ENCODE peak calls at places on chromosomes 7 and 10, in seven cellular contexts. V is AG04450, Q is uterus, J is NB4, A is psoas muscle, W is tibial nerve, G is GM12865. X is an unnamed sample.

GRCh38 chr10:86946215-86947170 is 10.9 kb downstream of the MMRN2 start:
- DNase-seq in J (no peak), W (no peak), A (peak; percentile 67), Q (peak; percentile 44), V (no peak), G (no peak), X (no peak)

GRCh38 chr10:78811174-78811573 is 257.6 kb upstream of the ZMIZ1 start:
- DNase-seq in A (no peak), V (no peak), W (no peak), J (no peak), Q (no peak), G (no peak), X (no peak)

GRCh38 chr10:70232155-70232858 is 922 bp downstream of the PPA1 start:
- DNase-seq in J (peak; percentile 68), V (no peak), W (peak; percentile 19), G (peak; percentile 42), Q (peak; percentile 40), A (peak; percentile 62), X (peak; percentile 40)

GRCh38 chr7:20647908-20648776 is 32.7 kb downstream of the ABCB5 start:
- DNase-seq in A (no peak), Q (no peak), J (peak; percentile 52), W (no peak), V (no peak), G (peak; percentile 49), X (peak; percentile 41)

GRCh38 chr10:60208676-60209269 is 180.9 kb downstream of the ANK3 start:
- DNase-seq in V (peak; percentile 8), W (no peak), Q (no peak), A (no peak), J (peak; percentile 32), G (peak; percentile 40), X (no peak)

GRCh38 chr7:157822688-157823031 is 485.9 kb downstream of the DNAJB6 start:
- DNase-seq in W (no peak), V (no peak), J (no peak), G (no peak), Q (no peak), A (no peak), X (no peak)

GRCh38 chr7:123351027-123351426 is 151.3 kb upstream of the SLC13A1 start:
- DNase-seq in G (no peak), A (no peak), V (no peak), J (no peak), Q (no peak), W (no peak), X (no peak)

GRCh38 chr10:28393956-28394568 is 91.2 kb upstream of the MPP7 start:
- DNase-seq in V (peak; percentile 34), G (peak; percentile 69), W (peak; percentile 74), J (peak; percentile 58), A (peak; percentile 66), Q (peak; percentile 52), X (peak; percentile 46)

GRCh38 chr10:98664329-98665042 is 217.8 kb upstream of the HPS1 start:
- DNase-seq in J (peak; percentile 59), W (no peak), G (peak; percentile 74), V (no peak), A (no peak), Q (no peak), X (no peak)

GRCh38 chr7:67725437-67725836 is 728.8 kb downstream of the TYW1 start:
- DNase-seq in W (no peak), G (no peak), A (no peak), V (no peak), Q (no peak), J (no peak), X (no peak)

GRCh38 chr10:87619705-87620104 is 40.0 kb upstream of the PAPSS2 start:
- DNase-seq in Q (no peak), V (peak; percentile 34), J (no peak), A (no peak), G (no peak), W (no peak), X (no peak)

GRCh38 chr10:95333997-95334792 is 43.4 kb upstream of the PDLIM1 start:
- DNase-seq in V (peak; percentile 66), G (no peak), W (peak; percentile 46), J (no peak), Q (peak; percentile 81), A (peak; percentile 67), X (no peak)

DNA sequence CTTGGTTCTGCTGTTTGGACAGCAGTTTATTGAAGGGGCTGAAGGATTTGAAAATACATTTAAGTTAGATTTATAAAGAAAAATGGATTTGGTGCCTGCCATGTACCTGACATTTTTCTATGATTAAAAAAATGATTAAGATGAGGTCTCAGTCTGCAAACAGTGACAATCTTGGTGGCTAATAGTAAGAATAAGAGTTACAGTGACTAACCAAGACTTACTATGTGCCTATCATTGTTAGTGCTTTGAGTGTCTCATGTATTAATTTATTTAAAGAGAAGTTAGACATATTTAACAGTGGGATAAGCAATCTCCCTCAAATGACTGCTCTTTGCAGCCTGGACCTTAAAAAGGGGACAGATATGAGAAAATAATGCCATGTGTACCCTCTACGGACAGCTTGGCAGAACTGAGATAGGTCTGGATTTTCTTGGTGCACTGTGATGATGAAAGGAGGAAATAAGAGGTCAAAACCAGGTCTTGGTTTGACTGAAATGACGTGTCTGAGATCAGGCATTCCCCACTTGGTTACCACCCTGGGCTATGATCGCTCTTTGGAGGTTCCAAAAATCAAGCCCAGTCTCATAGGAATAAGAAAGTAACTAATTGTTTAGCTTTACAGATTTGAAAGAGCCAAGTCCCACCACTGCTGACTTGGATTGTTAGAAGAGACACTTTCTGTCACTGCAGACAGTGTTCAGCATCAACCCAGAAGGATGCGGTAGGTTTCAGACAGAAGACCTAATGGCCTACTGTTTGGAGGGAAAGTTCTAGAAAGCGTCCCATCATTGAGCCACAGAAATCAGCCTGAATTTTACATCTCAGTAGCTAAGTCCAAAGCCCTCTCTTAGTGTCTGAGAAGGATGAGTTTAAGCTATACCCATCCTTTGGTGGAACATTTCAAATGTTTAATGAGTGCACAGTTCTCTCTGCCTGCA is 2.1 kb downstream of the CASP7 start:
- DNase-seq in J (no peak), G (peak; percentile 88), Q (no peak), V (no peak), W (no peak), A (no peak), X (no peak)
- H3K4me3 ChIP-seq in J (no peak overlapping the region), G (peak overlapping the region; percentile 87), Q (no peak overlapping the region), V (no peak overlapping the region), W (no peak overlapping the region), A (peak overlapping the region; percentile 88), X (no peak overlapping the region)

GRCh38 chr10:1468777-1469176 is 268.5 kb downstream of the ADARB2 start:
- DNase-seq in Q (no peak), J (no peak), G (no peak), V (no peak), W (no peak), A (no peak), X (no peak)

GRCh38 chr10:1464866-1465265 is 272.5 kb downstream of the ADARB2 start:
- DNase-seq in Q (no peak), A (no peak), J (no peak), W (no peak), G (no peak), V (no peak), X (no peak)

GRCh38 chr10:1465421-1465902 is 271.9 kb downstream of the ADARB2 start:
- DNase-seq in V (no peak), J (no peak), A (no peak), W (no peak), G (peak; percentile 48), Q (no peak), X (no peak)

GRCh38 chr10:1467450-1467849 is 269.9 kb downstream of the ADARB2 start:
- DNase-seq in J (no peak), V (no peak), W (no peak), Q (no peak), A (no peak), G (no peak), X (no peak)

DNA sequence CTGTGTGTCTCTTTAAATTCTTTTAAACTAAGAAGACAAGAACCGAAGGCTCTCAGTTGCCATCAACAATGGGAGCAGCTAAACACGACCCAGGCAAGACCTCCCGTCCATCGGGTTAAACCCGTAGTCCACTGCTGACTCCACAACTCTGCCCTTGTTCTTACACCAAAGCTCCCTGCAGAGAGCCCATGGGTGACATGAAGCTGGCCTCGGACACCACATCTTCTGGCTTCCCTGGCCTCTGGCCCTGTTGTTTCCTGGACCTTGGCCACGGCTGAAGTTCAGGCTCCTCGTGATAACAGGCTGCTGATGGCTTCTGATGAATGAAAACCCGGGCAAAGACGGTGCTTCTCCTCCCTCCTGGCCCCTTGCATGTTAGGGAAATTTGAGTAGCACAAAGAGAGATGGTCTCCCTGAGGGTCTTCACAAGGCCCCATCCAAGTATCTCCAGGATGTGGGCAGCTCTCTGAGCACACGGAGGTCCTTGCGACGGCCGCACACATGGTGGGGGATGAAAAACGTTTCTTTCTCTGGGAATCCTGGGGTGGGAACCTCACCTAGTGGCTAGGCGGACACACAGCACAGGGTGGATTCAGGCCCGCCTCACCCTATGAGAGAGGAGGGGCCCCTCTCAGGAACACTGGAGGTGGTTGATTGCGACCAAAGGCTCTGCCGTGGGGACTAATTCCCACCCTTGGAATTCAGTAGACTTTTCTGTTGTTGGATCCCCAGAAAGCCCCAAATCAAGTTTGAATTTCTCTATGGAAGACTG is 271.1 kb downstream of the ADARB2 start:
- DNase-seq in J (no peak), W (peak; percentile 11), G (no peak), Q (no peak), A (no peak), V (no peak), X (no peak)
- TF ChIP-seq CTCF in J (no peak), W (no peak), G (no peak), Q (no peak), A (no peak), V (no peak), X (no peak)

GRCh38 chr7:76394962-76395361 is 14.5 kb downstream of the SSC4D start:
- DNase-seq in J (no peak), V (no peak), G (no peak), W (no peak), Q (no peak), A (no peak), X (no peak)

GRCh38 chr7:76390092-76390491 is 19.4 kb downstream of the SSC4D start:
- DNase-seq in Q (no peak), A (no peak), J (no peak), G (no peak), W (no peak), V (no peak), X (no peak)

GRCh38 chr7:76393116-76394031 is 16.1 kb downstream of the SSC4D start:
- DNase-seq in W (peak; percentile 83), G (peak; percentile 95), J (peak; percentile 95), A (peak; percentile 98), V (peak; percentile 32), Q (peak; percentile 94), X (peak; percentile 50)

GRCh38 chr7:76396039-76396732 is 13.3 kb downstream of the SSC4D start:
- DNase-seq in Q (no peak), V (no peak), J (no peak), G (no peak), W (no peak), A (no peak), X (no peak)

GRCh38 chr7:76392531-76393115 is 16.9 kb downstream of the SSC4D start:
- DNase-seq in J (no peak), V (no peak), W (no peak), Q (no peak), A (no peak), G (no peak), X (no peak)
- H3K4me3 ChIP-seq in J (peak overlapping the region; percentile 59), V (peak overlapping the region; percentile 47), W (peak overlapping the region; percentile 72), Q (peak overlapping the region; percentile 43), A (peak overlapping the region; percentile 87), G (peak overlapping the region; percentile 44), X (peak overlapping the region; percentile 43)

DNA sequence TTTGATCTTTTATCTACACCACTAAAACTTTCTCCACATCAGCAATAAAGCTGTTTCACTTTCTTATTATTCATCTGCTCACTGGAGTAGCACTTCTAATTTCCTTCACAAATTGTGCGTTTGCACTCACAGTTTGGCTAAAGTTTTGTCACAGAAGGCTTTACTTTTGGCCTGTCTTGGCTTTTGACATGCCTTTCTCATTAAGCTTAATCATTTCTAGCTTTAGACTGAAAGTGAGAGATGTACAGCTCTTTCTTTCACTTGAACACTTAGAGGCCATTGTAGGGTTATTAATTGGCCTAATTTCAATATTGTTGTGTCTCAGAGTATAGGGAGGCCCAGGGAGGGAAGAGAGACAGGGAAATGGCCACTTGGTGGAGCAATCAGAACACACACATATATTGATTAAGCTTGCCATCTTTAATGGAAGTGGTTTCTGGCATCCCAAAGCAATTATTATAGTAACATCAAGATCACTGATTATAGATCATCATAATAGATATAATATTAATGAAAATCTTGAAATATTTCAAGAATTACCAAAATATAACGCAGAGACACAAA is 512.5 kb downstream of the ETV1 start:
- DNase-seq in W (no peak), J (no peak), A (no peak), G (no peak), V (no peak), Q (no peak), X (no peak)
- TF ChIP-seq CTCF in W (no peak), J (no peak), A (no peak), G (no peak), V (peak; percentile 18), Q (no peak), X (no peak)